ENCODE peak calls at places on chromosome 10, in nine cellular contexts. H is IMR-90; U is naive thymus-derived CD4-positive, alpha-beta T cell; N is AG04450; C is breast epithelium; I is body of pancreas; Z is gastrocnemius medialis; D is MM.1S; Y is HCT116. P is an unnamed sample. For H3K9me3, the result is how much of the 10 kb centered on the place peaks cover.

GRCh38 chr10:130434446-130435385 is 298.5 kb downstream of the GLRX3 start:
- DNase-seq in H (no peak), U (no peak), N (no peak), C (no peak), I (no peak), Z (no peak), D (peak), Y (no peak), P (no peak)

GRCh38 chr10:50622497-50623298 is 1.1 kb downstream of the SGMS1 start:
- DNase-seq in H (peak), U (peak), N (no peak), C (no peak), I (peak), Z (peak), D (peak), Y (no peak), P (peak)

GRCh38 chr10:52451817-52452216 is 137.7 kb downstream of the DKK1 start:
- DNase-seq in H (peak), U (no peak), N (no peak), C (no peak), I (no peak), Z (no peak), D (no peak), Y (no peak), P (no peak)

GRCh38 chr10:61285749-61286148 is 167.4 kb downstream of the TMEM26 start:
- DNase-seq in H (no peak), U (no peak), N (no peak), C (no peak), I (no peak), Z (peak), D (no peak), Y (no peak), P (no peak)

GRCh38 chr10:62018141-62018911 is 116.8 kb downstream of the ARID5B start:
- DNase-seq in H (no peak), U (no peak), N (no peak), C (no peak), I (peak), Z (no peak), D (no peak), Y (no peak), P (no peak)

GRCh38 chr10:5476918-5477525 is 22.3 kb downstream of the CALML5 start:
- DNase-seq in H (no peak), U (no peak), N (no peak), C (no peak), I (no peak), Z (no peak), D (no peak), Y (no peak), P (no peak)

GRCh38 chr10:77873558-77874380 is 52.8 kb downstream of the DLG5 start:
- DNase-seq in H (peak), U (peak), N (no peak), C (peak), I (peak), Z (no peak), D (no peak), Y (peak), P (no peak)

GRCh38 chr10:123606006-123606405 is 60.1 kb upstream of the GPR26 start:
- DNase-seq in H (no peak), U (no peak), N (no peak), C (no peak), I (no peak), Z (no peak), D (no peak), Y (no peak), P (no peak)

GRCh38 chr10:91200314-91201212 is 19.9 kb upstream of the PCGF5 start:
- DNase-seq in H (no peak), U (no peak), N (no peak), C (no peak), I (no peak), Z (no peak), D (no peak), Y (no peak), P (no peak)

GRCh38 chr10:60238408-60239100 is 151.1 kb downstream of the ANK3 start:
- DNase-seq in H (peak), U (peak), N (peak), C (no peak), I (peak), Z (no peak), D (peak), Y (peak), P (no peak)

GRCh38 chr10:51272580-51272979 is 198.3 kb downstream of the PRKG1 start:
- DNase-seq in H (no peak), U (no peak), N (no peak), C (no peak), I (no peak), Z (no peak), D (no peak), Y (no peak), P (no peak)

GRCh38 chr10:133444342-133445267 is 9.1 kb upstream of the SCART1 start:
- DNase-seq in H (no peak), U (no peak), N (no peak), C (no peak), I (no peak), Z (no peak), D (no peak), Y (no peak), P (no peak)

GRCh38 chr10:133448120-133448519 is 5.6 kb upstream of the SCART1 start:
- DNase-seq in H (no peak), U (no peak), N (no peak), C (no peak), I (no peak), Z (no peak), D (no peak), Y (no peak), P (no peak)

GRCh38 chr10:133445268-133445732 is 8.4 kb upstream of the SCART1 start:
- DNase-seq in H (no peak), U (no peak), N (no peak), C (peak), I (no peak), Z (no peak), D (no peak), Y (no peak), P (no peak)

GRCh38 chr10:133445751-133446708 is 7.7 kb upstream of the SCART1 start:
- DNase-seq in H (no peak), U (no peak), N (no peak), C (no peak), I (no peak), Z (no peak), D (no peak), Y (no peak), P (no peak)

DNA sequence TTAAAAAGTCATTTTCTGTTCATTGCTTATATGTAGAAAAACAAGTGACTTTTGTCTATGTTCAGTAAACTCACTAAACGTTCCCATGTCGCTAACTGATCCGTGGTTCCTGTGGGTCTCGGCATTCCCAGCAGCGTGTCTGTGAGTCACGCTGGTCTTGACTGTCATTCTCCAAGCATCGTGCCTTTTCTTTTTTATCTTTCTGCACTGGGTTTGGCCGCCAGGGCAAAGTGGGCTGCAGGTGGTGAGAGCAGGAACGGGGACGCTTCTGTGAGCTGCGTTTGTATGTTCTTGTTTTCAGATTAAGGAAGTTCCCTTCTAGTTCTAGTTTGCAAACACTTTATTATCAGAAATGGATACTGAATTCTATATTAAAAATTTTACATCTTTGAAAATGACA is 6.8 kb upstream of the SCART1 start:
- DNase-seq in H (no peak), U (no peak), N (no peak), C (no peak), I (no peak), Z (no peak), D (no peak), Y (no peak), P (no peak)
- H3K9me3 ChIP-seq in H (under half), U (under half), N (under half), C (under half), I (under half), Z (under half), D (under half), Y (under half), P (under half)

GRCh38 chr10:36538945-36539586 is 586.3 kb upstream of the ANKRD30A start:
- DNase-seq in H (peak), U (no peak), N (no peak), C (no peak), I (no peak), Z (no peak), D (no peak), Y (no peak), P (no peak)
- H3K9me3 ChIP-seq in H (under half), U (under half), N (under half), C (under half), I (under half), Z (under half), D (under half), Y (under half), P (under half)

GRCh38 chr10:37711617-37712488 is 145.6 kb downstream of the ZNF248 start:
- DNase-seq in H (no peak), U (no peak), N (no peak), C (no peak), I (peak), Z (no peak), D (no peak), Y (no peak), P (no peak)

GRCh38 chr10:37713642-37714041 is 143.8 kb downstream of the ZNF248 start:
- DNase-seq in H (no peak), U (no peak), N (no peak), C (no peak), I (no peak), Z (no peak), D (no peak), Y (no peak), P (no peak)

GRCh38 chr10:37710831-37711616 is 146.4 kb downstream of the ZNF248 start:
- DNase-seq in H (no peak), U (no peak), N (no peak), C (no peak), I (no peak), Z (no peak), D (no peak), Y (no peak), P (no peak)

GRCh38 chr10:37712489-37713131 is 144.8 kb downstream of the ZNF248 start:
- DNase-seq in H (no peak), U (no peak), N (no peak), C (no peak), I (no peak), Z (no peak), D (no peak), Y (no peak), P (no peak)

DNA sequence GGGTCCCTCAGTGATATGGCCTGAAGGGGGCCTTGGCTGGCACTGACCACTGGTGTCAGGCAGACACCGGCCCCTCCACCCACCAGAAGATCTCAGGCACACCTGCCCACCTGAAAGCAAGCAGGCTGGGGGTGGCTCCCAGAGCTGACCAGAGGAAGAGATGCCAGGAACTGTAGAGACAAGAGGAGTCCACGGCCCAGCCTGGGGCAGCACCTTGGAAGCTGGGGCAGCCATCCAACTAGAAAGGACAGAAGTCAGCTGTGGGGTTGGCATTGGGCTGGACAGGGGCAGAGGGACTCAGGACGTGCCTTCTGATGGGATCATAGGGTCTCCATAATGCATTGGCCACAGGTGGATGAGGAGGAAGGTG is 144.3 kb downstream of the ZNF248 start:
- DNase-seq in H (no peak), U (no peak), N (no peak), C (no peak), I (no peak), Z (no peak), D (no peak), Y (no peak), P (no peak)
- H3K9me3 ChIP-seq in H (under half), U (under half), N (under half), C (under half), I (under half), Z (under half), D (under half), Y (under half), P (under half)

GRCh38 chr10:45227042-45227441 is 88.4 kb downstream of the OR13A1 start:
- DNase-seq in H (no peak), U (no peak), N (no peak), C (no peak), I (no peak), Z (no peak), D (no peak), Y (no peak), P (no peak)
- H3K9me3 ChIP-seq in H (under half), U (under half), N (under half), C (under half), I (under half), Z (under half), D (under half), Y (under half), P (under half)

GRCh38 chr10:82497451-82497850 is 622.5 kb downstream of the NRG3 start:
- DNase-seq in H (no peak), U (no peak), N (no peak), C (no peak), I (no peak), Z (no peak), D (no peak), Y (no peak), P (no peak)
- H3K9me3 ChIP-seq in H (under half), U (under half), N (under half), C (under half), I (under half), Z (under half), D (under half), Y (under half), P (under half)

DNA sequence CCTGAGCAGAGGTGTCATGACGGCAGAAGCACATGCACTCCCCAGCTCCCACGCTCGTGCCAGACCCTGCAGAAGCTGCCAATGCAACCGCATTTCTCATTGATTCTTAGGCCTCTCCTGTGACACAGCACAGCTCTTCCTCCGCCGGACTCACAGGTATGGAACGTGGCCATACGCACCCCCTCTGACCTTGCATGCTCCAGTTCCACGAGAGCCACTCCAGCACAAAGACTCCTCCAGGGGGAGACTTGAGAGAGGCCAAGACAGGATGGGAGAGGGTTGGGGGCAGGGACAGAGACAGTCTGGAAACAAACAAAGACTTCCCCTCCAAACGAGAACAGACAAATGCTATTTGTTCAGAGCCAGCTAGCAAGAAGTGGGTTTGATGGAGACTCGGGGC is 124.3 kb upstream of the PPP2R2D start:
- DNase-seq in H (no peak), U (no peak), N (no peak), C (no peak), I (no peak), Z (no peak), D (no peak), Y (no peak), P (no peak)
- H3K9me3 ChIP-seq in H (half or more), U (under half), N (half or more), C (under half), I (under half), Z (under half), D (under half), Y (under half), P (under half)

GRCh38 chr10:83750604-83751003 is 388.7 kb upstream of the GHITM start:
- DNase-seq in H (no peak), U (no peak), N (no peak), C (no peak), I (no peak), Z (no peak), D (no peak), Y (no peak), P (no peak)

GRCh38 chr10:83753490-83753889 is 385.8 kb upstream of the GHITM start:
- DNase-seq in H (no peak), U (no peak), N (no peak), C (no peak), I (no peak), Z (no peak), D (no peak), Y (no peak), P (no peak)
- H3K9me3 ChIP-seq in H (under half), U (under half), N (under half), C (under half), I (under half), Z (under half), D (under half), Y (under half), P (under half)

DNA sequence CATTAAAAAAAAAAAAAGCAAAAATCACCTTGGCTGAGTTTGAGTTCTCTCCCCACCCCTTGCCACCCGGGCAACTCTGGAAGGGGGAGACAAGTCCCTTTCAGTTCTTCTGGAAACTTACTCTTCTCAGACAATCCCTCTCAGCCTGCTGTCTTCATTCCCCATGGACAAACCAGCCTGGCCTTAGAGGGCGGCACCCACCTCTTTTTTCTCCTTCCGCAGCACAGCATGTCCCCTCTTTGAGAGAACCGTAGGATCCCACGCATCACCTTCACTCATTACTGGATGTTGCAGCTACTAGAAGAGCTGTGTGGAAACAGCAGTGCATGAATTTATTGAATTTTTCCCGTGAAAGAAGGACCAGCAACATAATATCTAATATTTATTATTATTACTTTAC is 500.9 kb upstream of the CELF2 start:
- DNase-seq in H (no peak), U (no peak), N (no peak), C (no peak), I (no peak), Z (no peak), D (no peak), Y (no peak), P (no peak)
- H3K9me3 ChIP-seq in H (under half), U (under half), N (under half), C (under half), I (under half), Z (under half), D (under half), Y (under half), P (under half)

GRCh38 chr10:133511907-133512528 is 15.1 kb upstream of the CYP2E1 start:
- DNase-seq in H (no peak), U (no peak), N (no peak), C (no peak), I (no peak), Z (no peak), D (no peak), Y (no peak), P (no peak)

GRCh38 chr10:133520193-133520738 is 6.9 kb upstream of the CYP2E1 start:
- DNase-seq in H (peak), U (peak), N (no peak), C (peak), I (peak), Z (peak), D (peak), Y (peak), P (peak)

GRCh38 chr10:133511408-133511807 is 15.8 kb upstream of the CYP2E1 start:
- DNase-seq in H (no peak), U (no peak), N (no peak), C (no peak), I (no peak), Z (no peak), D (no peak), Y (no peak), P (no peak)

GRCh38 chr10:133516072-133516471 is 11.1 kb upstream of the CYP2E1 start:
- DNase-seq in H (peak), U (no peak), N (no peak), C (no peak), I (no peak), Z (no peak), D (no peak), Y (no peak), P (no peak)

DNA sequence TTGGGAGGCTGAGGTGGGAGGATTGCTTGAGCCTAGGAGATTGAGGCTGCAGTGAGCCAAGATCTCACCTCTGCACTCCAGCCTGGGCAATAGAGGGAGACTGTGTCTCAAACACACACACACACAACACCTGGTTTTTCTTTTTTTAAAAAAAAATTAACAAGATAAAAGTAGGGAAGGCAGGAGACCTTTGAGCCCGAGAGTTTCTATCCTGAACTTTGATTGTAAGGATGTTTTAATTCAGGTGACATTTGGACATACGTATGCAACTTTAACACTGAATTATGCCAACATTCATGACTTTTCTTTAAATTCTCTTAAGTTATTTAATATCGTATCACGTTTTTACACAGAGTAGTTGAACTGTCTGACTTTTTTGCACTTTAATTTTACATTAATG is 11.7 kb upstream of the CYP2E1 start:
- DNase-seq in H (no peak), U (no peak), N (no peak), C (no peak), I (no peak), Z (no peak), D (no peak), Y (no peak), P (no peak)
- H3K9me3 ChIP-seq in H (under half), U (under half), N (under half), C (under half), I (under half), Z (under half), D (under half), Y (under half), P (under half)